ENCODE peak calls at places on chromosome 9, in four cellular contexts. M is keratinocyte, F is IMR-90, V is K562. L is an unnamed sample. For H3K9me1, the result is how much of the 10 kb centered on the place peaks cover.

GRCh38 chr9:84970432-84970831 is 300.9 kb downstream of the NTRK2 start:
- DNase-seq in M (peak), F (no peak), V (no peak), L (no peak)

GRCh38 chr9:91116226-91116625 is 245.5 kb downstream of the AUH start:
- DNase-seq in M (no peak), F (no peak), V (no peak), L (no peak)

GRCh38 chr9:98856982-98857381 is 49.5 kb downstream of the GALNT12 start:
- DNase-seq in M (no peak), F (no peak), V (no peak), L (no peak)

GRCh38 chr9:116094846-116095245 is 58.7 kb upstream of the PAPPA start:
- DNase-seq in M (no peak), F (peak), V (no peak), L (no peak)

GRCh38 chr9:136564379-136564988 is 18.6 kb upstream of the NOTCH1 start:
- DNase-seq in M (no peak), F (peak), V (peak), L (no peak)

GRCh38 chr9:32709871-32710270 is 73.5 kb upstream of the TMEM215 start:
- DNase-seq in M (no peak), F (no peak), V (no peak), L (no peak)

GRCh38 chr9:14906654-14907359 is 3.4 kb downstream of the FREM1 start:
- DNase-seq in M (no peak), F (no peak), V (no peak), L (no peak)

GRCh38 chr9:123584202-123585176 is 228.5 kb downstream of the CRB2 start:
- DNase-seq in M (no peak), F (no peak), V (no peak), L (no peak)

GRCh38 chr9:87276327-87276841 is 221.3 kb upstream of the DAPK1 start:
- DNase-seq in M (no peak), F (peak), V (no peak), L (no peak)

DNA sequence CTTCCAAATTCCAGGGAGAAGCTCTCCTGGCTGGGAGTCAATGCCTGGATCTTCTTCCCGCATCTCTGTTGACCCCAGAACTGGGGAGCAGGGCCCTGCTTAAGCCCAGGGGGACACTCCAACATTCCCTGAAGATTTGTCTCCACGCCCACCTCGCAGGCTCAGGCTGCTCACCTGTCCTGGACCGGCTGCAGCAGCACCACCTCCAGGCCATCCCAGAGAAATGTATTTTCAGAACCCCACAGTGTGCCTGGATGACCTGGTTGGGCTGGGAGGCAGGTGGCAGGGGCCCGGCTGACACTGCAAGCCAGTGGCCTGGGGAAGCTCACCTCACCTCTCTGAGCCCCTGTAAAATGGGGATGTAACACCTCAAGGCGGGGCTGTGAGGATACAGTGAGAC is 27.1 kb upstream of the ZBTB43 start:
- DNase-seq in M (no peak), F (no peak), V (no peak), L (no peak)
- H3K9me1 ChIP-seq in M (under half), F (under half), V (under half), L (under half)

GRCh38 chr9:4258321-4259093 is 41.4 kb downstream of the GLIS3 start:
- DNase-seq in M (no peak), F (peak), V (no peak), L (no peak)
- H3K9me1 ChIP-seq in M (under half), F (under half), V (under half), L (under half)

GRCh38 chr9:121976751-121977150 is 116.4 kb downstream of the TTLL11 start:
- DNase-seq in M (no peak), F (peak), V (no peak), L (no peak)

GRCh38 chr9:121975801-121976277 is 117.3 kb downstream of the TTLL11 start:
- DNase-seq in M (no peak), F (peak), V (no peak), L (no peak)

GRCh38 chr9:121968056-121968455 is 125.1 kb downstream of the TTLL11 start:
- DNase-seq in M (no peak), F (no peak), V (no peak), L (no peak)

GRCh38 chr9:121974421-121974820 is 118.7 kb downstream of the TTLL11 start:
- DNase-seq in M (no peak), F (no peak), V (no peak), L (no peak)

GRCh38 chr9:121972501-121972981 is 120.6 kb downstream of the TTLL11 start:
- DNase-seq in M (no peak), F (peak), V (no peak), L (peak)
- H3K9me1 ChIP-seq in M (under half), F (under half), V (under half), L (under half)

DNA sequence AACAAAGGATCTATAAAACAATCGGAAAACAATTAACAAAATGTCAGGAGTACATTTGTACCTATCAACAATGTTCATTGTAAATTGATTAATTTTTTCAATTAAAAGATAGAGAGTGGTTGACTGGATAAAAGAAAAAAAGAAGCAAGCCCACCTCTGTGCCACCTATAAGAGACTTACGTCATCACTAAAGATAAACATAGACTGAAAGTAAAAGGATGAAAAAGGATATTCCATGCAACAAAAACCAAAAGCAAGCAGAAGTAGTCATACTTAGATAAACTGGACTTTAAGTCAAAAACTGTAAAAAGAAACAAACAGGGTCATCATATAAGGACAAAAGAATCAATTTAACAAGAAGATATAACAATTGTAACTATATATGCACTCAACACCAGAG is 197.4 kb downstream of the RASEF start:
- DNase-seq in M (no peak), F (no peak), V (no peak), L (no peak)
- H3K9me1 ChIP-seq in M (under half), F (under half), V (under half), L (under half)

GRCh38 chr9:134178394-134178780 is 14.0 kb upstream of the RNU6ATAC start:
- DNase-seq in M (no peak), F (no peak), V (no peak), L (no peak)
- H3K9me1 ChIP-seq in M (under half), F (under half), V (under half), L (under half)

L was measured in endothelial cell of umbilical vein.